ENCODE peak calls at places on chromosomes 1 and 21, in nine cellular contexts. D is lung; R is CD8-positive, alpha-beta memory T cell; Y is body of pancreas; V is kidney; H is GM23338; N is breast epithelium; G is Panc1; X is naive thymus-derived CD4-positive, alpha-beta T cell. O is an unnamed sample. For H3K4me1, the result is how much of the 10 kb centered on the place peaks cover.

GRCh38 chr1:39789571-39790110 is 976 bp upstream of the BMP8B start:
- DNase-seq in D (no peak), R (no peak), Y (no peak), V (peak), H (no peak), N (no peak), G (no peak), X (no peak), O (no peak)

GRCh38 chr1:62325696-62326095 is 6.5 kb upstream of the KANK4 start:
- DNase-seq in D (no peak), R (no peak), Y (no peak), V (no peak), H (no peak), N (no peak), G (no peak), X (no peak), O (no peak)

GRCh38 chr1:115906627-115907026 is 65.7 kb upstream of the NHLH2 start:
- DNase-seq in D (no peak), R (no peak), Y (no peak), V (no peak), H (no peak), N (no peak), G (no peak), X (no peak), O (peak)

GRCh38 chr1:238223067-238223640 is 332.4 kb upstream of the ZP4 start:
- DNase-seq in D (no peak), R (no peak), Y (no peak), V (no peak), H (no peak), N (no peak), G (no peak), X (no peak), O (no peak)

GRCh38 chr1:54406339-54407181 is at the start of gene SSBP3:
- DNase-seq in D (peak), R (peak), Y (peak), V (peak), H (peak), N (peak), G (no peak), X (peak), O (peak)

GRCh38 chr21:22898061-22898460 is 1899.9 kb downstream of the NCAM2 start:
- DNase-seq in D (no peak), R (no peak), Y (no peak), V (no peak), H (no peak), N (no peak), G (no peak), X (no peak), O (no peak)

GRCh38 chr1:11072216-11072917 is 12.5 kb upstream of the SRM start:
- DNase-seq in D (no peak), R (no peak), Y (no peak), V (peak), H (peak), N (peak), G (no peak), X (no peak), O (no peak)

GRCh38 chr1:119626841-119627240 is 21.2 kb downstream of the ZNF697 start:
- DNase-seq in D (no peak), R (no peak), Y (no peak), V (no peak), H (no peak), N (no peak), G (no peak), X (no peak), O (no peak)

GRCh38 chr1:54850737-54851136 is 36.3 kb downstream of the DHCR24 start:
- DNase-seq in D (no peak), R (no peak), Y (no peak), V (no peak), H (no peak), N (no peak), G (no peak), X (no peak), O (no peak)

GRCh38 chr1:242430956-242431355 is 93.5 kb downstream of the PLD5 start:
- DNase-seq in D (no peak), R (no peak), Y (no peak), V (no peak), H (no peak), N (no peak), G (no peak), X (no peak), O (no peak)

GRCh38 chr1:53463961-53464899 is 5.0 kb downstream of the DMRTB1 start:
- DNase-seq in D (no peak), R (no peak), Y (no peak), V (no peak), H (no peak), N (no peak), G (no peak), X (no peak), O (no peak)

GRCh38 chr1:6099297-6099696 is 53.6 kb downstream of the KCNAB2 start:
- DNase-seq in D (no peak), R (peak), Y (no peak), V (peak), H (no peak), N (no peak), G (no peak), X (no peak), O (no peak)

GRCh38 chr1:64962447-64962846 is 3.9 kb downstream of the JAK1 start:
- DNase-seq in D (no peak), R (no peak), Y (no peak), V (no peak), H (no peak), N (no peak), G (no peak), X (peak), O (no peak)

GRCh38 chr1:87508247-87508646 is 179.6 kb downstream of the LMO4 start:
- DNase-seq in D (no peak), R (no peak), Y (no peak), V (no peak), H (no peak), N (no peak), G (no peak), X (no peak), O (no peak)

GRCh38 chr1:206503591-206504362 is 3.6 kb upstream of the RASSF5 start:
- DNase-seq in D (peak), R (no peak), Y (no peak), V (no peak), H (no peak), N (no peak), G (no peak), X (no peak), O (no peak)

GRCh38 chr1:214588963-214589597 is 13.9 kb upstream of the CENPF start:
- DNase-seq in D (no peak), R (no peak), Y (no peak), V (no peak), H (no peak), N (no peak), G (no peak), X (no peak), O (no peak)

GRCh38 chr1:51330331-51331201 is at the start of gene TTC39A:
- DNase-seq in D (no peak), R (no peak), Y (peak), V (peak), H (peak), N (peak), G (no peak), X (no peak), O (no peak)

GRCh38 chr1:151715726-151716404 is 738 bp downstream of the CELF3 start:
- DNase-seq in D (no peak), R (no peak), Y (no peak), V (no peak), H (peak), N (no peak), G (no peak), X (no peak), O (no peak)

GRCh38 chr1:206772228-206773002 is at the start of gene IL10:
- DNase-seq in D (no peak), R (no peak), Y (no peak), V (no peak), H (no peak), N (no peak), G (no peak), X (no peak), O (no peak)

GRCh38 chr1:29754608-29755375 is 518.5 kb downstream of the PTPRU start:
- DNase-seq in D (peak), R (no peak), Y (no peak), V (no peak), H (no peak), N (no peak), G (no peak), X (no peak), O (no peak)

DNA sequence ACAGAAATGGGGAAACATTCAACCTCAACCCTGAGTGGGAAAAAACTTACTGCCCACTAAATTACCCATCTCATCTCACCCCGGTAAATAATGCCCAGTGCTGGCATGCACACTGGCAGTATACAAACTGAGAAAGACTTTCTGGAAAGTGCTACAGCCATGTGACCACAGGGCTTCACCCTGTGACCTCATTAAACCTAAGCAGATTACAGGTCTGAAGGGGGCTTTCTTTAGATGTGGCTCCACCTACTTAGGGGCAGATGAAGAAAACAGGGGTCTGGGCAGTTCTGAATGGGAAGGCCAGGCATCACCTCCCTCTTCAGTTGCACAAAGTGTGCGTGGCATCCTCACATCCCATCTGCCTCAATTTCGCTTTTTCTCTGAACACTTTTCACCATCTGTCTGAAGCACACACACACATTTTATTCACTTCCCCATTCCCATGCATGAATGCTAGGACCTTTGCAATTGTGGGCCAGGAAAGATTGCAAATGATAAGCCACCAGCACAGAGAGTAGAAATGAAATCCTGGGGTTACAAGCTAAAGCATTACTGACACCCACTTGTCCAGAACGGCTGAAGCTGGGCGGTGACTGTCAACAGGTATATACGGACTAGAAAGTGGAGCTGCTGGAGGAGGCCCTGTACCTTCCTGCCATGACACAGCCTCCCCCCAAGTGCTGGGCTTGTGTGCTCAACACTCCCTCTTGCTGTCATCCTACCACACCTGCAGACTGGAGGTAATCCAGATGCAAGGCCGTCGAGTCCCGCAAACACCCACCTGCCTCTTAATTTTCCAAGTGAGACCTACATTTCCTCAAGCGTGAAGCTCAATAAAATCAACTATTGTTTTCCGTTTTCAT is 2.7 kb downstream of the NADK start:
- DNase-seq in D (no peak), R (peak), Y (no peak), V (peak), H (peak), N (no peak), G (no peak), X (no peak), O (no peak)
- H3K4me1 ChIP-seq in D (under half), R (under half), Y (half or more), V (under half), H (under half), N (under half), G (under half), X (under half), O (under half)

GRCh38 chr21:33217168-33217567 is 12.6 kb upstream of the IFNAR2 start:
- DNase-seq in D (no peak), R (no peak), Y (no peak), V (no peak), H (no peak), N (no peak), G (no peak), X (no peak), O (no peak)
- H3K27ac ChIP-seq in D (no peak), R (no peak), Y (no peak), V (no peak), H (no peak), N (no peak), G (no peak), X (no peak), O (no peak)

GRCh38 chr1:155125511-155125945 is 2.1 kb upstream of the EFNA1 start:
- DNase-seq in D (no peak), R (no peak), Y (no peak), V (peak), H (peak), N (no peak), G (no peak), X (no peak), O (no peak)
- H3K4me3 ChIP-seq in D (no peak), R (no peak), Y (no peak), V (no peak), H (peak), N (no peak), G (peak), X (no peak), O (no peak)

GRCh38 chr1:25524568-25525359 is 18.6 kb upstream of the LDLRAP1 start:
- DNase-seq in D (no peak), R (no peak), Y (no peak), V (no peak), H (no peak), N (no peak), G (no peak), X (no peak), O (no peak)
- H3K4me1 ChIP-seq in D (under half), R (under half), Y (under half), V (under half), H (under half), N (under half), G (under half), X (under half), O (under half)

DNA sequence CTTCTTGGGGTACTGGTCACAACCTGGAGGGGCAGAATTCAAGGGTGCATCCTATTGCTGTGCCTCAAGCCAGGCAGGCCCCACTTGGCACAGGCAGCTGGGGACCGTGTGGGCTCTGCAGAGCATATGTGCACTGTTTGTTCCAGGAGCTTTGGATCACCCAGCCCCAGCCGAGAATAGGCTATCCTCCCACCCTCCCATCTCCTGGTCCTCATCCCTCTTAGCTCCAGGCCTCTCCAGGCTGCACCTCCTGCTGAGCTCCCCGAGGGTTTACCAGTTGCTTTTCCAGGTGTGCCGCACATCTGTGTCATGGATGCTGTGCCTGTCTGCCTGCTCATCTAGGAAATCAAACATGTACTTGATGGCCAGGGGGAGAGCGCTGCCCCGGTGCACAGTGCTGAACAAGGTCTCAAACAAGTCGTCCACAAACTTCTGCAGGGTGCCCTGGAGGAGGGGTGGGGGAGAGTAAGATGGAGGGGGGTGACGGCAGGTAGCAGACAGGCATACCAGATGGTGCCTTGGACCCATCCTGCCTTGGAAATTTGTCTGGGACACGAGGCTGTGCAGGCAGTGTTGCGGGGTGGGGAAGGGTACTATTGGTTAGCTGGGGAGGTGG is 120.5 kb upstream of the CD34 start:
- DNase-seq in D (no peak), R (no peak), Y (no peak), V (peak), H (no peak), N (no peak), G (no peak), X (no peak), O (no peak)
- H3K27ac ChIP-seq in D (peak), R (no peak), Y (no peak), V (no peak), H (no peak), N (no peak), G (no peak), X (no peak), O (no peak)

DNA sequence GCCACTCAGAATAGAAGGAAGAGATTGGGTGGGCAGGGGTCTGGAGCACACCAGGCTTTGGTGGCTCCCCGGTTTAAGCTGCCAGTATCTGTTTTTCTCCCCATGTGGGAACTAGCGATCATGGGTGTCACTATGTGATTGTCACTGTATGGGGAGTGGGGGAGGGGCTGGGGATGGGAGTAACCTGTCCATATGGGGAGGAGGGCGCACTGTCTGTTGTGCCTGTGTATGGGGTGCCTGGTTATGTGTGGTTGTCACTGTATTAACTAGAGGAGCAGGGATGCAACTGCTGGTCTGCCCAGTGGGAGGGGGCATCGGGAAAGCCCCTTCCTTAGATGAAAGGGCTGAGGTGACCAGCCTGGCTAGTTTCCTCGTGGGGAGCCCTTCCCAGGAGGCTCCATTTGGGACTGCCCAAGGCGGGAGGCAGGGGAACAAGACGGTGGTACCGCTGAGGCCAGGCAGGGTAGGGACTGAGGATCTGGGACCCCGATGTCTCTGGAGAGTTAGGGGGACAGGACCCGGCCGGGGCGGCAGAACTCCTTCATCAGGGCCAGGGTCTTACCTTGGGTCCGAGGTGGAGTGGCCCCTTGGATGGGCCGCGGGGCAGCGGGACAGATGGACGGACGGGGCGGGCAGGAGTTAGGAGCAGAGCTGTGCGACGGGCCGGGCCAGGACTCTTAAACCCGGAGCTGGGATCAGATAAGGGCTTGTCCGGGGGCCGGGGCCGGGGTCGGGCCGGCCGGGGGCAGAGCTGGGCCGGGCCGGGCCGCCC is at the start of gene KCNJ10:
- DNase-seq in D (no peak), R (no peak), Y (no peak), V (peak), H (no peak), N (no peak), G (no peak), X (no peak), O (no peak)
- H3K4me3 ChIP-seq in D (peak), R (peak), Y (peak), V (peak), H (peak), N (peak), G (peak), X (peak), O (peak)

GRCh38 chr1:21669287-21670058 is at the start of gene RAP1GAP:
- DNase-seq in D (no peak), R (no peak), Y (peak), V (no peak), H (peak), N (no peak), G (no peak), X (peak), O (peak)

GRCh38 chr1:21667348-21668231 is 1.6 kb downstream of the RAP1GAP start:
- DNase-seq in D (no peak), R (no peak), Y (no peak), V (no peak), H (no peak), N (peak), G (no peak), X (no peak), O (no peak)

GRCh38 chr1:21669033-21669286 is 197 bp downstream of the RAP1GAP start:
- DNase-seq in D (no peak), R (no peak), Y (no peak), V (no peak), H (no peak), N (no peak), G (no peak), X (no peak), O (no peak)

GRCh38 chr1:21666572-21667320 is 2.4 kb downstream of the RAP1GAP start:
- DNase-seq in D (no peak), R (no peak), Y (peak), V (no peak), H (no peak), N (peak), G (no peak), X (no peak), O (no peak)

DNA sequence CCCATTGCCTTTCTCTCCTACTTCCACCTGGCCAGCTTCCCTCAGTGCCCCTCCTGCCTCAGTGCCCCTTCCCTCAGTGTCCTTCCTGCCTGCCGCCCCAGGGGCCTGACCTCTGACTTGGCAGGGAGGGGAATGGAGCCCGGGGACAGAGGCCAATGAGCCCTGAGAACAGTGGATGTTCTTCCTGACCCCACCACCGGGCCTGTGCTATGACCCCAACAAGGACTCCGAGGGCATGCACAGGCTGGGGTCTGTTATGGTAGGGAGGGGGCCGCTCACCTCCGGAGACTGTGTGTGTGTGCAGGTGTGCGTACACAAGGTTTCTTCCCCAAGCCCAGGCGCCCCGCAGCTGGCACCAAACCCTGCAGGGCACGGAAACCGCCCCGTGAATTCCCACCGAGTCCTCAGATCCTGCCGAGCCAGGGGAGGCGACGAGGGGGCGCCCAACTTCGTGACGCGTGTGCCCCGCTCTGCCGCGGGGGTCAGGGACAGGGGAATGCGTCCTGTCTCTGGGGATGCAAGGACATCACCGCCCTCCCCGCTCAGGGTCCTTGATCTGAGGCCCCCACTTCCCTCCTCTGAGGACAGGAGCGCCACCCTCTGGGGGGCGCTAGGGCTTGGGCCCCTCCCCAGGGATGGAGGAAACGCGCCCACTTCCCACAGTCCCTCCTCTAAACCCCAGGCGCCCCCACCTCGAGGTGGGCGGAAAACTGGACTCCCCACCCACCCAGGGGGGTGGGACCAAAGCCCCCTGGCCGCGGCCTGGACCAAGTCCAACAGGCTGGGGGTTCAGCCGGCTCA is 725 bp downstream of the RAP1GAP start:
- DNase-seq in D (no peak), R (no peak), Y (no peak), V (no peak), H (peak), N (no peak), G (no peak), X (no peak), O (no peak)
- H3K4me1 ChIP-seq in D (under half), R (under half), Y (under half), V (under half), H (under half), N (under half), G (under half), X (under half), O (under half)

GRCh38 chr1:226733876-226734414 is 5.1 kb downstream of the ITPKB start:
- DNase-seq in D (no peak), R (no peak), Y (no peak), V (no peak), H (no peak), N (no peak), G (no peak), X (peak), O (no peak)

GRCh38 chr1:226732856-226733291 is 6.2 kb downstream of the ITPKB start:
- DNase-seq in D (no peak), R (no peak), Y (no peak), V (no peak), H (no peak), N (no peak), G (no peak), X (peak), O (no peak)

GRCh38 chr1:226731257-226731893 is 7.7 kb downstream of the ITPKB start:
- DNase-seq in D (no peak), R (no peak), Y (no peak), V (no peak), H (no peak), N (no peak), G (no peak), X (peak), O (no peak)

GRCh38 chr1:226734611-226735153 is 4.4 kb downstream of the ITPKB start:
- DNase-seq in D (no peak), R (no peak), Y (no peak), V (no peak), H (no peak), N (no peak), G (no peak), X (no peak), O (no peak)

GRCh38 chr1:226733309-226733708 is 5.8 kb downstream of the ITPKB start:
- DNase-seq in D (no peak), R (no peak), Y (no peak), V (peak), H (no peak), N (no peak), G (no peak), X (peak), O (no peak)
- H3K27ac ChIP-seq in D (no peak), R (peak), Y (no peak), V (peak), H (no peak), N (peak), G (no peak), X (peak), O (no peak)